ENCODE peak calls at places on chromosomes 3 and 15, in four cellular contexts. A is BJ; T is lower lobe of right lung; J is CD8-positive, alpha-beta memory T cell. N is an unnamed sample.

GRCh38 chr3:170752571-170753155 is 117.3 kb downstream of the RPL22L1 start:
- DNase-seq in A (no peak), T (no peak), J (no peak), N (no peak)

GRCh38 chr3:59872121-59872520 is 822.3 kb upstream of the CFAP20DC start:
- DNase-seq in A (no peak), T (no peak), J (no peak), N (no peak)

GRCh38 chr3:129160891-129161859 is at the start of gene ISY1:
- DNase-seq in A (peak; percentile 65), T (peak; percentile 89), J (peak; percentile 93), N (peak; percentile 93)

GRCh38 chr3:12956316-12956660 is 114.9 kb upstream of the RPL32 start:
- DNase-seq in A (no peak), T (no peak), J (no peak), N (no peak)

GRCh38 chr15:100468265-100468664 is 60.5 kb downstream of the CERS3 start:
- DNase-seq in A (no peak), T (no peak), J (no peak), N (peak; percentile 45)

GRCh38 chr15:41337631-41338522 is 5.2 kb downstream of the NUSAP1 start:
- DNase-seq in A (no peak), T (no peak), J (no peak), N (no peak)

GRCh38 chr15:92667291-92667904 is 11.8 kb upstream of the FAM174B start:
- DNase-seq in A (no peak), T (no peak), J (no peak), N (no peak)

GRCh38 chr15:87713405-87713995 is 543.0 kb downstream of the NTRK3 start:
- DNase-seq in A (no peak), T (no peak), J (no peak), N (no peak)

GRCh38 chr3:126266291-126266840 is 86.0 kb upstream of the ALDH1L1 start:
- DNase-seq in A (no peak), T (no peak), J (no peak), N (peak; percentile 69)

GRCh38 chr15:89071471-89071870 is 16.8 kb upstream of the ABHD2 start:
- DNase-seq in A (no peak), T (no peak), J (no peak), N (no peak)

GRCh38 chr15:89070197-89071124 is 17.8 kb upstream of the ABHD2 start:
- DNase-seq in A (no peak), T (no peak), J (no peak), N (no peak)

GRCh38 chr15:89066280-89066679 is 22.0 kb upstream of the ABHD2 start:
- DNase-seq in A (no peak), T (no peak), J (no peak), N (no peak)

GRCh38 chr15:89067751-89068150 is 20.5 kb upstream of the ABHD2 start:
- DNase-seq in A (no peak), T (no peak), J (no peak), N (no peak)

GRCh38 chr15:89068325-89068784 is 19.9 kb upstream of the ABHD2 start:
- DNase-seq in A (peak; percentile 79), T (no peak), J (no peak), N (no peak)
- H3K36me3 ChIP-seq in A (no peaks in the 10 kb centered on the region), T (no peaks in the 10 kb centered on the region), J (no peaks in the 10 kb centered on the region), N (no peaks in the 10 kb centered on the region)

GRCh38 chr15:22892333-22892732 is 53.9 kb downstream of the NIPA2 start:
- DNase-seq in A (no peak), T (no peak), J (no peak), N (no peak)
- H3K36me3 ChIP-seq in A (peaks cover 14% of the 10 kb centered on the region), T (peaks cover 71% of the 10 kb centered on the region), J (no peaks in the 10 kb centered on the region), N (peaks cover 87% of the 10 kb centered on the region)

GRCh38 chr3:3737511-3737910 is 61.7 kb upstream of the LRRN1 start:
- DNase-seq in A (no peak), T (no peak), J (no peak), N (no peak)
- H3K36me3 ChIP-seq in A (no peaks in the 10 kb centered on the region), T (no peaks in the 10 kb centered on the region), J (no peaks in the 10 kb centered on the region), N (no peaks in the 10 kb centered on the region)

GRCh38 chr3:14660942-14661341 is 9.4 kb downstream of the CCDC174 start:
- DNase-seq in A (no peak), T (no peak), J (no peak), N (no peak)
- H3K36me3 ChIP-seq in A (peaks cover 40% of the 10 kb centered on the region), T (peaks cover 100% of the 10 kb centered on the region), J (peaks cover 88% of the 10 kb centered on the region), N (peaks cover 2% of the 10 kb centered on the region)

DNA sequence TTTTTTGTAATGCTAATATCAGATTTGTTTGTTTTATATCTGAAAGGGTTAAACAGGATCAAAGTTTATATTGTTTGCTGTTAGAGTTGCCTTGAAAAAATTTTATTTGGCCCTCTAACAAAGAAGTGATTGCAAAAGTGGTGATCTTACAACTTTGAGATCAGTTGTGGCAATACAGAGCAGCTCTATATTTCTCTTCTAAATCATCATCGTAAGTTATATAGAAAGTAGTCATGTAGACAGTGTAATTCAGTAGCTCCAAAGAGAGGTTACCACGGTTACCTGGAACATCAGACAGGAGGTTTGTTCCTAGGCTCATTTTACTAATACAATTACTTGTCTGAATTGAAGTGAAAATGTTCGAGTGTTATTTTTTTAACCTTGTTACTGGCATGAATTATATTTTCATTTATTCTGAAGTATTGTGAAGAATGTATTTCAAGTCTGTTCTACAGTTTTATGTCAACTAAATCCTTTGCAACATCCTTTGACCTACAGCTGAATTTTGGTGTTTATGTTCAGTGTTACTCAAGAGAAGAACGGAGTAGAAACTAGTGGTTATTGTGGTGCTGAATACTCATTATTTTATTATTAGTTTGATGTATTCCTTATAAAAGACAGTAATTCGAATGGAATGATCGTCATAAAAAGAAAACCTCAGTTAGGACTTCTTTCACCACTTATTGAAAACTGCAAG is 214.2 kb downstream of the NAALADL2 start:
- DNase-seq in A (no peak), T (no peak), J (no peak), N (no peak)
- H3K36me3 ChIP-seq in A (no peaks in the 10 kb centered on the region), T (no peaks in the 10 kb centered on the region), J (no peaks in the 10 kb centered on the region), N (no peaks in the 10 kb centered on the region)

GRCh38 chr3:98811048-98811447 is 47.9 kb downstream of the ST3GAL6 start:
- DNase-seq in A (no peak), T (no peak), J (no peak), N (no peak)
- H3K36me3 ChIP-seq in A (peaks cover 8% of the 10 kb centered on the region), T (peaks cover 43% of the 10 kb centered on the region), J (no peaks in the 10 kb centered on the region), N (peaks cover 87% of the 10 kb centered on the region)

GRCh38 chr3:47410417-47410720 is 29.5 kb downstream of the PTPN23 start:
- DNase-seq in A (no peak), T (no peak), J (no peak), N (no peak)

GRCh38 chr3:47408839-47409229 is 28.0 kb downstream of the PTPN23 start:
- DNase-seq in A (no peak), T (no peak), J (no peak), N (no peak)

GRCh38 chr3:47407896-47408838 is 27.3 kb downstream of the PTPN23 start:
- DNase-seq in A (no peak), T (no peak), J (no peak), N (no peak)

GRCh38 chr3:47409688-47410416 is 29.0 kb downstream of the PTPN23 start:
- DNase-seq in A (no peak), T (no peak), J (no peak), N (no peak)

GRCh38 chr3:47409284-47409683 is 28.5 kb downstream of the PTPN23 start:
- DNase-seq in A (no peak), T (no peak), J (no peak), N (no peak)
- H3K36me3 ChIP-seq in A (peaks cover 61% of the 10 kb centered on the region), T (peaks cover 85% of the 10 kb centered on the region), J (peaks cover 26% of the 10 kb centered on the region), N (peaks cover 82% of the 10 kb centered on the region)

DNA sequence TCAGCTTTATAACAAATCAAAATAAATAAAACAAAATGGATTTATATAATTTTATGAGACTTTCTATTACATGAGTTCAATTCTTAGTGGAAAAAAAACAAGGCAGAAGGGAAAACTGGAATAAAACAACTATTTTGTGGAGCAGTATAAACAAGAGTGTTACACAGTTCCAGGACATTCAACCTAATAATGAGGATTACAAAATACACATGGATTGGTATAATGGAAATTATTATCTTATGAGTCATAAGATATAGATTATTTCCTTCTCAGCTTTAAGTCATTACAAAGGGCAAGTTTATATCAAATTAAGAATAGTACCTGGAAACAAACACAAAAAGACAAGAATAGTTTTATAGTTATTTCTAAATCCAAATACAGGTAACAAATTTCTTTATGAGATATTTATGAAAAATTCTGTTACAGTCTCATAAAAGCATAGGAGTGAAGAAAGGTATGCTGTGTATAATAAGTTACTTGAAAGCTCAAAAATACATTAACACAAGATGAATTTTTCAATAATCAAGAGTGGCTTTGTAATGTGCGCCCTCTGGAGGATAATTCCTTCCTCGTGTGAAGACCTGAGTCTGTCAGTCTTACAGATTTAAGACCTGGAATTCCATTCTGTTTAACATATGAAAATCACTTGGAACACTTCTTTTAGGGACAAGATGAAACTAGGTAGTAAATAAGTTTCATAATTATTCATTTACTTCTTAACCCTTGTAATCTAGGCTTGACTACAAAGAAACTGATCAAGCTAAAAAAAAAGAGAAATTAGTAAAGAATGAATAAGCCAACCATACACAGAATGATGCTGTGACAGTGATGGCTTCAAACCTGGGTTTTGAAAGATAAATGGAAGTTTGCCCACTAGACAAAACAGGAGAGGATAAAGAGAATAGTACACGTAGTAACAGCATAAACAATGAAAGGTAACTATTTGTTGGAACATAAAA is 9.5 kb downstream of the COPS2 start:
- DNase-seq in A (no peak), T (no peak), J (no peak), N (no peak)
- H3K36me3 ChIP-seq in A (peaks cover 2% of the 10 kb centered on the region), T (peaks cover 42% of the 10 kb centered on the region), J (peaks cover 29% of the 10 kb centered on the region), N (peaks cover 35% of the 10 kb centered on the region)

N was measured in heart left ventricle.